ENCODE peak calls at places on chromosomes 2 and 18, in four cellular contexts. M, J, C and K are unnamed samples.

GRCh38 chr2:75130171-75130570 is 69.1 kb downstream of the TACR1 start:
- DNase-seq in M (no peak), J (no peak), C (no peak), K (no peak)

GRCh38 chr2:128637481-128638155 is 318.9 kb upstream of the HS6ST1 start:
- DNase-seq in M (no peak), J (no peak), C (peak), K (no peak)

GRCh38 chr2:82182270-82182669 is 1877.7 kb upstream of the LRRTM1 start:
- DNase-seq in M (no peak), J (no peak), C (no peak), K (no peak)

GRCh38 chr2:233711312-233712008 is 1.2 kb upstream of the UGT1A5 start:
- DNase-seq in M (peak), J (peak), C (peak), K (peak)

GRCh38 chr18:59799383-59800015 is 100.3 kb upstream of the PMAIP1 start:
- DNase-seq in M (no peak), J (peak), C (no peak), K (no peak)

GRCh38 chr2:42342061-42342794 is 18.8 kb downstream of the COX7A2L start:
- DNase-seq in M (no peak), J (peak), C (peak), K (no peak)

GRCh38 chr18:75923169-75923568 is 495.7 kb upstream of the SMIM21 start:
- DNase-seq in M (no peak), J (peak), C (no peak), K (no peak)

GRCh38 chr18:46425511-46425910 is 231.5 kb downstream of the LOXHD1 start:
- DNase-seq in M (no peak), J (no peak), C (no peak), K (no peak)

GRCh38 chr2:1024981-1025380 is 74.3 kb downstream of the SNTG2 start:
- DNase-seq in M (no peak), J (peak), C (no peak), K (no peak)

GRCh38 chr2:235418918-235419317 is 74.9 kb upstream of the AGAP1 start:
- DNase-seq in M (no peak), J (no peak), C (no peak), K (no peak)

GRCh38 chr2:198930170-198930569 is 527.6 kb downstream of the SATB2 start:
- DNase-seq in M (peak), J (no peak), C (peak), K (no peak)

GRCh38 chr2:61328707-61329251 is 142.1 kb downstream of the USP34 start:
- DNase-seq in M (no peak), J (peak), C (no peak), K (no peak)

GRCh38 chr2:109066501-109066900 is 62.5 kb upstream of the SH3RF3 start:
- DNase-seq in M (no peak), J (no peak), C (peak), K (no peak)

GRCh38 chr2:218999021-218999880 is 6.0 kb upstream of the CRYBA2 start:
- DNase-seq in M (no peak), J (no peak), C (no peak), K (no peak)

GRCh38 chr18:36179562-36180334 is 7.5 kb upstream of the MOCOS start:
- DNase-seq in M (no peak), J (peak), C (peak), K (no peak)

GRCh38 chr2:193331701-193332100 is 1137.0 kb upstream of the TMEFF2 start:
- DNase-seq in M (no peak), J (no peak), C (no peak), K (no peak)

GRCh38 chr2:55843096-55843991 is 80.2 kb downstream of the EFEMP1 start:
- DNase-seq in M (no peak), J (peak), C (no peak), K (no peak)

GRCh38 chr2:54763636-54764291 is 40.3 kb downstream of the EML6 start:
- DNase-seq in M (peak), J (no peak), C (no peak), K (no peak)
- TF ChIP-seq CTCF in M (peak), J (peak), C (peak), K (no peak)

GRCh38 chr2:107569496-107569895 is 257.2 kb upstream of the RGPD4 start:
- DNase-seq in M (no peak), J (no peak), C (no peak), K (no peak)

GRCh38 chr2:107570876-107571275 is 255.8 kb upstream of the RGPD4 start:
- DNase-seq in M (no peak), J (no peak), C (no peak), K (no peak)
- TF ChIP-seq CTCF in M (no peak), J (no peak), C (no peak), K (no peak)

DNA sequence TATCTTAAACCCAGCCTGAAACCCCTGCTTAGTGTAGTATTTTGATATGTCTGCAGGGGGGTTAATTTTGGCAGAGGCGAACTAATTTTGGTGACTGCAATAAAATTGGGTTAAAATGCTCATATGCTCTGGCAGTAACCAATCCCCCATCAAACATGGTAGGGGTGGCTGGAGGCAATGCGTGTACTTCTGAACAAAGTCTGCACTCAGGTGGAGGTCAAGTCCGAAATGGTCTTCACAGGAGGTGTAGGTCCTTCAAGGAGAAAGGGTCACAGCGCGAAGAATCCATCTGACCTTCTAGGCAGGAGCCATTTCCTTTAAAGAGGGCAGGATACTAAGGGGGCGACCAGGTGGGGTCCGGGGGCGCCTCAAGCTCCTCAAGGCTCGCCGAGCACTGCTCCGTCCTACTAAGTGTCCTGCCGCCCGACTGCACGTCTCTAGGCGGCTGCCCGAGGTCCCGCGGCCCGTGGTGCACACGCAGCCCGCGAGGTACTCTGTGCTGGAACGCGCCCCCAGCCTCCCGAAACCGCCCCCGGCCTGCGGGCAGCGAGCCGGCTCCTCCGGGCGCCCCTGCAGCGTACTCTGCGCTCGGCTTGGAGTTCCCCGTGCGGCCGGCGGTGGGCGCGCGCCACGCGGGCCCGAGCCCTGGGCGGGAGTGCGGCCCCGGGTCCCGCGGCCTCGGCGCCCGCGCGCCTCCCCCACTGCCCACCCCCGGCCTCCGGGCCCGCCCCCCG is 1.7 kb upstream of the LDLRAD4 start:
- DNase-seq in M (peak), J (no peak), C (peak), K (peak)
- TF ChIP-seq CTCF in M (no peak), J (no peak), C (peak), K (no peak)

GRCh38 chr2:47264183-47264582 is 109.1 kb upstream of the STPG4 start:
- DNase-seq in M (peak), J (no peak), C (no peak), K (no peak)
- TF ChIP-seq CTCF in M (no peak), J (no peak), C (no peak), K (no peak)

GRCh38 chr2:124810132-124810531 is 785.0 kb downstream of the CNTNAP5 start:
- DNase-seq in M (peak), J (peak), C (peak), K (no peak)

GRCh38 chr2:124798551-124798950 is 773.5 kb downstream of the CNTNAP5 start:
- DNase-seq in M (no peak), J (no peak), C (no peak), K (no peak)

GRCh38 chr2:124805060-124805459 is 780.0 kb downstream of the CNTNAP5 start:
- DNase-seq in M (no peak), J (no peak), C (no peak), K (no peak)

DNA sequence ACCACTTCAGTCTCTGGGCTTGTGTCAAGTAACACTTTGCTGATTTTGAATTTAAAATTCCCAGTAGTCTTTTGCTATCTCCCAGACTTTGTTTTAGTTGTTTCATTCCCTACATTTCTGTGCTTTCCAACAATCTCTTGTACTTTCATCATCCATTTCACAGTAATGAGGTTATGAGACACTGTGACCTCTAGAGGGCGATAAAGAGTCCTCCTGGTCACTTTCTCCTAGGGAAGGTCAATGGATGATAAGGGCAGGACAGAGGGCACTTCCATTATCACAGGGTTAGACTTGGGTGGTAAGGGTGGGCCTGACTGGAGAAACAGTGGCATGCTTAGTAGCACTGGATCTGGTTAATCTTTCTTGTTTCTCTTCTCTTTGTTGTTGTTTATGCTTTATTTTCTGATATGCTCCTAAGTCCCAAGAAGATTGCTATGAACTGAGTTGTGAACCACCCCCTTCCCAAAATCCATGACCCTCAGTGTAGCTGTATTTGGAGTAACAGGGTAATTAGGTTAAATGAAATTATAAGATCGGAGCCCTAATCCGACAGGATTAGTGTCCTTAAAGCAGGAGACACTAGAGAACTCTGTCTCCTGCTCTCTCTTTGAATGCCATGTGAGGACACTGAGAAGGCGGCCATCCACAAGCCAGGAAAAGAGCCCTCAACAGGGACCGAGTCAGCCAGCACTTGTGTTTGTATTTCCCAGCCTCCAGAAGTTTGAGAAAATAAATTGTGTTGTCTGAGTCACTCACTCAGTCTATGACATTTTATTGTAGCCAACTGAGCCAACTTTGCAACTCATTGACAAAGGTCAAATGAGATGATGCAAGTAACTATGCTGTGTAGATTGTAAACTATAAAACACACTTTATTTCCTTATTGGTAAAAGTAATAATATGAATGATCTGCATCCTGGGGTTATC is 779.2 kb downstream of the CNTNAP5 start:
- DNase-seq in M (no peak), J (peak), C (peak), K (no peak)
- TF ChIP-seq CTCF in M (peak), J (peak), C (peak), K (no peak)

GRCh38 chr18:80200171-80200931 is 47.0 kb downstream of the PARD6G start:
- DNase-seq in M (peak), J (peak), C (no peak), K (no peak)
- TF ChIP-seq CTCF in M (no peak), J (peak), C (no peak), K (no peak)

GRCh38 chr2:10042301-10043161 is 819 bp upstream of the KLF11 start:
- DNase-seq in M (peak), J (peak), C (peak), K (peak)

GRCh38 chr2:10038123-10038522 is 5.2 kb upstream of the KLF11 start:
- DNase-seq in M (no peak), J (no peak), C (no peak), K (no peak)

GRCh38 chr2:10041711-10042110 is 1.6 kb upstream of the KLF11 start:
- DNase-seq in M (no peak), J (no peak), C (no peak), K (no peak)

GRCh38 chr2:10038716-10039115 is 4.6 kb upstream of the KLF11 start:
- DNase-seq in M (no peak), J (peak), C (no peak), K (no peak)

GRCh38 chr2:10039658-10040410 is 3.5 kb upstream of the KLF11 start:
- DNase-seq in M (no peak), J (no peak), C (no peak), K (no peak)
- TF ChIP-seq CTCF in M (no peak), J (no peak), C (no peak), K (no peak)